ENCODE peak calls at places on chromosome 9, in four cellular contexts. Y, W, M and B are unnamed samples.

GRCh38 chr9:14170973-14171596 is 142.9 kb downstream of the NFIB start:
- DNase-seq in Y (no peak), W (peak), M (peak), B (no peak)

GRCh38 chr9:16180546-16180945 is 627.7 kb downstream of the CCDC171 start:
- DNase-seq in Y (no peak), W (no peak), M (peak), B (peak)

GRCh38 chr9:32986971-32987370 is 14.5 kb downstream of the APTX start:
- DNase-seq in Y (no peak), W (no peak), M (no peak), B (no peak)

GRCh38 chr9:93588641-93589609 is 12.5 kb downstream of the PHF2 start:
- DNase-seq in Y (no peak), W (no peak), M (peak), B (peak)

GRCh38 chr9:78046120-78046519 is 14.5 kb upstream of the GNAQ start:
- DNase-seq in Y (no peak), W (no peak), M (no peak), B (no peak)

GRCh38 chr9:118809160-118809625 is 560.0 kb downstream of the BRINP1 start:
- DNase-seq in Y (no peak), W (no peak), M (no peak), B (no peak)

GRCh38 chr9:38227061-38227540 is 158.1 kb upstream of the SHB start:
- DNase-seq in Y (no peak), W (peak), M (peak), B (peak)

GRCh38 chr9:18018241-18018640 is 439.4 kb downstream of the SH3GL2 start:
- DNase-seq in Y (no peak), W (no peak), M (no peak), B (no peak)

GRCh38 chr9:81719972-81720371 is 30.6 kb upstream of the TLE1 start:
- DNase-seq in Y (no peak), W (no peak), M (no peak), B (no peak)

GRCh38 chr9:77455312-77455927 is 192.7 kb downstream of the GNA14 start:
- DNase-seq in Y (peak), W (peak), M (no peak), B (no peak)

GRCh38 chr9:37028425-37029031 is 5.5 kb downstream of the PAX5 start:
- DNase-seq in Y (no peak), W (peak), M (no peak), B (no peak)

GRCh38 chr9:131478911-131479310 is 23.8 kb upstream of the POMT1 start:
- DNase-seq in Y (no peak), W (no peak), M (no peak), B (no peak)

GRCh38 chr9:131406567-131407436 is 12.9 kb downstream of the PRRC2B start:
- DNase-seq in Y (no peak), W (no peak), M (no peak), B (no peak)

GRCh38 chr9:116020801-116021200 is 132.8 kb upstream of the PAPPA start:
- DNase-seq in Y (no peak), W (no peak), M (no peak), B (peak)

GRCh38 chr9:30944233-30944585 is 1440.2 kb upstream of the ACO1 start:
- DNase-seq in Y (no peak), W (no peak), M (no peak), B (no peak)

GRCh38 chr9:121660367-121660766 is 8.9 kb downstream of the DAB2IP start:
- DNase-seq in Y (no peak), W (no peak), M (no peak), B (no peak)

GRCh38 chr9:86082870-86083269 is 16.5 kb downstream of the GOLM1 start:
- DNase-seq in Y (no peak), W (no peak), M (peak), B (no peak)

GRCh38 chr9:93569775-93570174 is 6.6 kb upstream of the PHF2 start:
- DNase-seq in Y (no peak), W (no peak), M (no peak), B (no peak)

GRCh38 chr9:70470050-70471015 is 55.9 kb upstream of the KLF9 start:
- DNase-seq in Y (no peak), W (no peak), M (no peak), B (peak)

GRCh38 chr9:82726404-82727276 is 336.3 kb downstream of the RASEF start:
- DNase-seq in Y (no peak), W (peak), M (no peak), B (no peak)

GRCh38 chr9:115525438-115526058 is 407.6 kb upstream of the TNC start:
- DNase-seq in Y (no peak), W (no peak), M (no peak), B (peak)

GRCh38 chr9:112338561-112338960 is 5.1 kb upstream of the PTBP3 start:
- DNase-seq in Y (peak), W (no peak), M (peak), B (peak)

GRCh38 chr9:14030350-14030823 is 283.6 kb downstream of the NFIB start:
- DNase-seq in Y (no peak), W (no peak), M (peak), B (peak)

GRCh38 chr9:116951588-116952433 is 264.7 kb downstream of the TRIM32 start:
- DNase-seq in Y (no peak), W (peak), M (peak), B (peak)

GRCh38 chr9:35680331-35681105 is 6.8 kb downstream of the CA9 start:
- DNase-seq in Y (no peak), W (peak), M (peak), B (no peak)

GRCh38 chr9:78592866-78593265 is 295.9 kb downstream of the PSAT1 start:
- DNase-seq in Y (no peak), W (no peak), M (peak), B (peak)

GRCh38 chr9:91412895-91413294 is 10.7 kb downstream of the NFIL3 start:
- DNase-seq in Y (no peak), W (no peak), M (no peak), B (no peak)
- TF ChIP-seq CTCF in Y (no peak), W (no peak), M (no peak), B (no peak)

DNA sequence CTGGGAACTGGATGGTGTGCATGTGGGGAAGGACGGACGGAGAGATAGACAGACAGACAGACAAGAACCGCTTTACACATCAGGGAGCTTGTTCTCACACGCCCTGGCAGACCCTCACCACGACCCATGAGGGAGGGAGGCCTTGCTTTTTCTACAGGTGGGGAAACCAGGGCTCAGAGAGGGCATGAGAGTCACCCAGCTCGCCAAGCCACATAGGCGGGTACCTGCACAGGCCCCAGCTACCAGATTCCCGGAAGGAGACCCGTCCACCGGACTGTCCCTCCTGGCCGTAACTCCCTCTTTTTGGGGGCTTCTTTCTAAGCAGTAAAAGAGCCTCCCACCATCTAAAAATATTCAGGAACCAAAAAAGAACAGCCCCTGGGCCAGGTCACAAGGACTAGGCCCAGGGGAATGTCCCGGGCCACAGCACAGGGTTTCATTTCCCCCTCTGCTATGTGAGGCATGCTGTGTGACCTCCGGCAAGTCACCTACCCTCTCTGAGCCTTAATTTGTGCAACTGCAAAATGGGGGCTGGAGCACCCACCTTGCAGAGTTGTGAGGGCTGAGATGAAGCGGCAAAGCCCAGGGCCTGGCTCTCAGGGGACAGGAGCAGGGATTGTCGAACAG is 84.4 kb upstream of the SARDH start:
- DNase-seq in Y (no peak), W (peak), M (no peak), B (no peak)
- H3K4me3 ChIP-seq in Y (no peak), W (peak), M (no peak), B (no peak)

DNA sequence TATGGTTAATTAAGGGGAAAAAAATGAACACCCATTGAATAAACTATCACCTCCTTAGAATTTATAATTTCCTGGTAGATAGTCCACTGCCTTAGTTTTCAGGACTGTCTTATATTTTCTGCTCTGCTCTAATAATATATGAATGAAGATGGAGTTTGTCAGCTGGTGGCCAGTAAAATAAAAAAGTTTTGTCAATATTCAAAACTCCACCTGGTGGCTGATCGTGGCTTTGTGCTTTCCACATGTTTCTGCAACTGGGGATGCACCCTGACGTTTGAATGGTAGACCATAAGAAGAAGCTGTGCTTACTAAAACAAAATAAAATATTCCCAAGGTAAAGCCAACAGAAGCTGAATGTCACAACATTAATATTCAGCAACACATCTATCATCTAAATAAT is 286.6 kb upstream of the IZUMO3 start:
- DNase-seq in Y (no peak), W (no peak), M (no peak), B (no peak)
- TF ChIP-seq CTCF in Y (no peak), W (no peak), M (no peak), B (no peak)

GRCh38 chr9:126623667-126624452 is 10.1 kb downstream of the LMX1B start:
- DNase-seq in Y (no peak), W (no peak), M (no peak), B (no peak)
- H3K4me3 ChIP-seq in Y (no peak), W (no peak), M (no peak), B (no peak)

DNA sequence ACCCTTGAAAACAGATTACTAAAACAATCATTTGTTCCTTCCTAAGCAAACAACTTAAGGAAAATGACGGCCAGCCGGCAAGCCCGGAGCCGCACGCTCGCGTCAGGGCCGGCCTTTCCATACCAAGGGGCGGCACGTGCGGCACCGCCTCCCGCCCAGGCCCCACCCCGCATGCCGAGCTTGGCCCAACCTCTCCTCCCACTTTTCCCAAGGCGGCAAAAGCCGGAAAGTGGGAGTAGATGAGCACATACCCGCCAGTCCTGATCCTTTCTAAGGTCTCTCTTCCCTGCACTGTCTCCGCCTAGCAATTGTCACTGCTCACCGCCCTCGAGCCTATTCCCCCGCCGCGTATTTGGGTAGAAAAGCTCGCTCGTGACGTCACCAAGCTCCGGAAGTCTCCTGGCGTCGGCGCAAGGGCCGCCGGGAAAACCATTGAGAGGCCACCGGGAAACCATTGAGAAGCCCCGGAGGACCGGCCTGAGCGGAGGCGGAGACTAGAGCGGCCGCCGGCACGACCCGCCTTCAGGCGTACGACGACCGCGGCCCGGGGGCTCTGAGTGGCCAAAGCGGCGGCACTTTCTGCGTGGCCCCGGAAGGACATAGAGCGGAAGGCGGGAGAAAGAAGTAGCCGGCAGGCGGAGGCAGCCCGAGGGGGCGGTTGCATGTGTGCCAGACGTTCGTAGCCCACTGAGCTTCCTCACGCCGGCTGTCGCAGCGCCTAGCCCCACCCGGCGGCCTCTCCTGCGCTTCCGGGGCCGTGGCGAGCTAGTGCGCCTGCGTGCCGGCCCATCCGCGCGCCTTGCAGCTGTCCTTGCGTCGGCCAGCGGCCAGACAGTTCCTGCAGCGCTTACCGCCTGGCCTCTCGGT is at the start of the genes NCBP1 and TSTD2:
- DNase-seq in Y (peak), W (peak), M (peak), B (peak)
- TF ChIP-seq CTCF in Y (no peak), W (no peak), M (no peak), B (no peak)

GRCh38 chr9:68780377-68780707 is 75.3 kb downstream of the PIP5K1B start:
- DNase-seq in Y (no peak), W (no peak), M (no peak), B (no peak)

GRCh38 chr9:68780735-68781134 is 75.7 kb downstream of the PIP5K1B start:
- DNase-seq in Y (no peak), W (peak), M (peak), B (peak)

GRCh38 chr9:68777070-68777763 is 72.2 kb downstream of the PIP5K1B start:
- DNase-seq in Y (no peak), W (no peak), M (no peak), B (no peak)

GRCh38 chr9:68779558-68780376 is 74.7 kb downstream of the PIP5K1B start:
- DNase-seq in Y (peak), W (peak), M (peak), B (peak)

DNA sequence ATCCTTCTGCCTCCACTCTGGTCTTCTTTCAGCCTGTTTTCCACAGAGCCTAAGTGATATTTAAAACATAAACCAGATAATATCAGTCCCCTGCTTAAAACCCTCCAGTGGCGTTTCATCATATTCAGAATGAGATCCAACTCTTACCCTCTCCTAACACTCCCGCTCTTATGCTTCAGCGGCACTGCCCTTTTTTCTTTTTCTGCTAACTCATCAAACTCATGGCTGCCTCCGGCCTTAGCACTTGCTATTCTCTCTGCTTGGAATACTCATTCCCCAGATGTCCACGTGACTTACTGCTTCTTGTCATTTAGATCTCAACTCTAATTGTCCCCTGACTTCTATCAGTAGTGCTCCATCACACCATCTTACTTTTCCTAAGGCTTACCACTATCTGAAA is 73.6 kb downstream of the PIP5K1B start:
- DNase-seq in Y (no peak), W (no peak), M (no peak), B (no peak)
- H3K4me3 ChIP-seq in Y (no peak), W (no peak), M (no peak), B (no peak)

GRCh38 chr9:95230046-95230445 is 87.5 kb downstream of the FANCC start:
- DNase-seq in Y (no peak), W (no peak), M (no peak), B (no peak)
- TF ChIP-seq CTCF in Y (no peak), W (no peak), M (no peak), B (no peak)

GRCh38 chr9:137457406-137458193 is 1.5 kb downstream of the NSMF start:
- DNase-seq in Y (no peak), W (no peak), M (no peak), B (no peak)
- H3K4me3 ChIP-seq in Y (peak), W (no peak), M (peak), B (peak)